ENCODE peak calls at places on chromosome 15, in four cellular contexts. F is OCI-LY7, S is Peyer's patch, R is AG04450. Z is an unnamed sample.

GRCh38 chr15:68333775-68334470 is 56.4 kb downstream of the FEM1B start:
- DNase-seq in S (no peak), R (no peak), F (no peak), Z (no peak)

GRCh38 chr15:46676233-46677206 is 1040.8 kb upstream of the SEMA6D start:
- DNase-seq in F (no peak), R (no peak), S (no peak), Z (no peak)

GRCh38 chr15:25735550-25736384 is 127.4 kb downstream of the ATP10A start:
- DNase-seq in F (no peak), S (no peak), R (no peak), Z (no peak)

GRCh38 chr15:87597346-87598052 is 659.0 kb downstream of the NTRK3 start:
- DNase-seq in R (no peak), S (no peak), F (peak; percentile 1), Z (no peak)

GRCh38 chr15:83567318-83567717 is 86.6 kb upstream of the ADAMTSL3 start:
- DNase-seq in S (no peak), R (no peak), F (peak; percentile 24), Z (no peak)

GRCh38 chr15:86877171-86877631 is 797.5 kb downstream of the AGBL1 start:
- DNase-seq in F (no peak), S (no peak), R (no peak), Z (no peak)

GRCh38 chr15:36978625-36979024 is 121.7 kb downstream of the MEIS2 start:
- DNase-seq in R (no peak), S (no peak), F (no peak), Z (no peak)

GRCh38 chr15:28975766-28976179 is 90.0 kb downstream of the APBA2 start:
- DNase-seq in R (no peak), F (peak; percentile 67), S (peak; percentile 36), Z (peak; percentile 67)

GRCh38 chr15:77420610-77421369 is at the start of gene HMG20A:
- DNase-seq in S (peak; percentile 45), F (peak; percentile 89), R (peak; percentile 63), Z (peak; percentile 32)

GRCh38 chr15:64622410-64623260 is 152.8 kb downstream of the RBPMS2 start:
- DNase-seq in S (peak; percentile 56), R (no peak), F (no peak), Z (peak; percentile 24)

GRCh38 chr15:69816522-69816921 is 281.2 kb downstream of the TLE3 start:
- DNase-seq in S (no peak), R (no peak), F (no peak), Z (no peak)

GRCh38 chr15:68154923-68155559 is 50.1 kb downstream of the CALML4 start:
- DNase-seq in R (peak; percentile 34), F (peak; percentile 72), S (no peak), Z (no peak)

GRCh38 chr15:92954578-92954977 is 54.5 kb downstream of the CHD2 start:
- DNase-seq in F (peak; percentile 25), R (no peak), S (no peak), Z (no peak)

GRCh38 chr15:69225355-69226027 is 65.1 kb downstream of the GLCE start:
- DNase-seq in R (no peak), S (no peak), F (peak; percentile 9), Z (no peak)

GRCh38 chr15:67967871-67968423 is 86.2 kb upstream of the PIAS1 start:
- DNase-seq in F (no peak), S (peak; percentile 31), R (peak; percentile 8), Z (peak; percentile 2)

GRCh38 chr15:40067921-40068624 is 29.1 kb upstream of the SRP14 start:
- DNase-seq in S (no peak), R (no peak), F (no peak), Z (no peak)

GRCh38 chr15:40066531-40066930 is 27.6 kb upstream of the SRP14 start:
- DNase-seq in S (no peak), R (no peak), F (no peak), Z (no peak)

GRCh38 chr15:40072216-40072990 is 33.4 kb upstream of the SRP14 start:
- DNase-seq in S (no peak), F (no peak), R (no peak), Z (no peak)

GRCh38 chr15:40070608-40071218 is 31.7 kb upstream of the SRP14 start:
- DNase-seq in R (no peak), F (no peak), S (no peak), Z (no peak)

DNA sequence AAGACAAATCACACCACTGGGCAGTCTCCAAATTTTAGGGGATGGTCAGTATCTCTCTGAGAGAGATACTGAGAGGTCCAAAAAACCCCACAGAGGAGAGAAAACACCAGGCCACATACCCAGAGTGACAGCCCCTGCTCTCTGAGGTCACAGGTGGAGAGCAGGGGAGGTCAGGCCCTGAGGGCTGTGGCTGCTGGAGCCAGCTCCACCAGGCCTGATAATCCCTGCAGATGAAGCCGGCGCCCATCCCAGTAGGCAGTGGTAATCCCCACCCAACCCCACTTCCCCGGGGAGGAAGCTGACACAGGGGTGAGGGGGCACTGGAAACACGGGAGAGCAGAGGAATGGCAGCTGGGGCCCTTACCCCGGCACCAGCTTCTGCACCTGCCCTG is 31.2 kb upstream of the SRP14 start:
- DNase-seq in F (no peak), S (no peak), R (no peak), Z (no peak)
- H3K27ac ChIP-seq in F (no peak overlapping the region), S (peak overlapping the region; percentile 65), R (no peak overlapping the region), Z (no peak overlapping the region)

DNA sequence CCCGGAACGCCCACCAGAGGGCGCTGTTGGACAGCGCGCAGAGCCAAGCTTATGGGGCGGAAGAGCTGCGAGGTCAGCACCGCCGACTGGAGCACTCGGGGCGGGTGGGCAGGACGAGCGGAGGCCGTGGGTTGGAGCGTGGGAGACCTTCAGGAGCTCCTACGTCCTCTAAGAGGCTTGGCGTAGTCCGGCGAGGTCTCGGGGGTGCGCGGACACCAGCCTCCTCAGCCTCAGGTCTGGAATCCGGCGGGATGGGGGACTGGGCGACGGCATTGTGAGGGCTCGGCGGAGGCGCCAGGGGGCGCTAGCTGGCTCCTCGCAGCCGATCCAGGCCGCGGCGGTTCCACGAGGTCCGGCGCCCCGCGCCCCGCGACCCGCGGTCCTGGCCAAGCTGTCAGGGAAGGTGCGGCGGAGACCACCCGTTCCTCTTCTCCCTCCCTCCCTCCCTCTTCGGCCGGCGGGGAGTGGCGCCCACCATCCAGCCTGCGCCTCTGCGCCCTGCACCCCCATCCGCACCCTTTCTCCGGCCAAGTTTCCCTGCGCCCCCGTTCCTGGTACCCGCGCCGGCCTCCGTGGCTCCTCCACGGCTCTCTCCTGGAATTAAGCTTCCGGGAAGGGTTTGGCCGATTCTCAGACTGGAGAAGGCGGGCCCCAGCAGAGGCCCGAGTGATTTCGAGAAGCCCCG is 24.3 kb upstream of the POLG start:
- DNase-seq in R (peak; percentile 34), F (peak; percentile 80), S (peak; percentile 50), Z (peak; percentile 76)
- TF ChIP-seq CTCF in R (peak; percentile 80), F (peak; percentile 97), S (peak; percentile 96), Z (peak; percentile 99)

DNA sequence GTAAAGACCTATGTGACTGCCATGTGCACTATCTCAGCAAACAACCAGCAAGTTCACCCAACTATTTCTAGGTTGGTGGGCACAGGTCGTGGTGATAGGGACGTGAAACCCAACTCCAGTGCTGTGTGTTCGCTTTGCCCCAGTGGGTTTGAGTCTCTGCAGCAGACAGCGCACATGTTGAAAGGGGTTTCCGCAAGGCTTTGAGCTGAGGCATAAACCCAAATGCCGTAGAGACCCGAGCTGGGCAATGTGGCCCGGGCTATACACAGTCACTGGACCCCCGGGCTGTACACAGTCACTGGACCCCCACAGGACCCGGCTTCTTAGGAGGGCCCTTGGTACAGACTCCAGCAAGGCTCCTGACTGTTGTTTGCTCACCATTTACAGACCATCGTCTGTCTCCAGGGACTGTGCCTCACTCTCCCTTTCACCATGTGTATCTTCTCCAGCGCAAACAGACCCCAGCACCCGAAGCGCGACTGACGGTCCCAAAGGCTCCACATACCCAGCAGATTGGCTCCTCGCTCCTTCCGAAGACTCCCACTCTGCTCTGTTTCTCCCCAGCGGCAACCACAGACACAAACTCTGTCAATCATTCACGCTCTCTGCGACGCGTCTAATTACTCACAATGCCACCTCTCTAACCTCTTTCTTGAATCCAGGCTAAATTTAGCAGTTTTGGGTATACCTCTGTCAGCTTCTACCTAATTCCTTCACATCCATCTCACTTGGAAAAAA is 31.2 kb downstream of the PCSK6 start:
- DNase-seq in R (no peak), S (no peak), F (no peak), Z (no peak)
- H3K27ac ChIP-seq in R (no peak overlapping the region), S (no peak overlapping the region), F (no peak overlapping the region), Z (no peak overlapping the region)

DNA sequence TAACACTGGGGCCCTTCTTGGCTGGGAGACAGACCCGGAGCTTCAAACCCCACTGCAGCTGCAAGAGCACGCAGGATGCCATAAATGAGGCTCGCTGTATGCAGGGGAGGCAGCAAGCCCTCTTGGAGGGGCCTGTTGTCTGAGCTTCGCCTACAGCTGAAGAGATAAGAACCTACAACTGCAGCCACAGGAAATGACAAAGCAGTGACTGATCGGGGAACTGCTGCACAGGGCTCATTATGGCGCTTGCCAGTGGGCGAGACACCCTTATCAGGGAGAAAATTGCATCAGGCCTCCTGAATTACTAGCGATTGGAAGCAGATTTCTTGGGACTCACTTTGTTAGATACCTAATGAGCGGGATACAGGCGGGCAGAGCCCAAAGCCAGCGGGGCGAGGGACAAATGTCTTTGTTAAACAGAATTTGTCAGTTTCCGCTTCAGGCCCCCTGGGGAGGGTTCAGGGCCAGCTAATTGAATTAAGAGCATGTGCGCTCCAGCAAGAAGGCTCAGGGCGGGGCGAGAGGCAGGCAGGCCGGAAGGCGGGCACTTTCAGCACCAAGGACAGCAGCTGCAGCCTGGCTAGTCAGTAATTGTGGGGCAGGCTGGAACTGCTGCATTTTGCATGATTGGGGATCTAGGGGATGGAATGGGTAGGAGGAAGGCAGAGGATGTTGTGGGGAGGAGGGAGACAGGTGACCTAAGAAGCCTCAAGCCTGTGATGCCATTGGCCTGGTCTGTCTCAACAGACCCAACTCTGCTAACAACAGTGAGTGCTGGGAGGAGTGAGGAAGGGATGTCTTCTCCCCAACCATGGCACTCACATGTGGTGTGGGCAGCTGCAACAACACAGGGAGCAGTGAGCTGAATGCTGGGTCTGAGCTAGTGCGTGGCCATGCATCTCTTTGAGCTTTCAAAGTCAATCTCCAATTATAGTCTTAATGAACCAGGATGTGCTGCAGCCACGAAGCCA is 55.3 kb downstream of the CCDC33 start:
- DNase-seq in F (peak; percentile 69), S (peak; percentile 18), R (peak; percentile 21), Z (peak; percentile 50)
- TF ChIP-seq CTCF in F (no peak), S (no peak), R (no peak), Z (no peak)

GRCh38 chr15:40075298-40076044 is 33.2 kb downstream of the BMF start:
- DNase-seq in F (no peak), S (no peak), R (no peak), Z (no peak)

GRCh38 chr15:40064231-40064894 is 25.4 kb upstream of the SRP14 start:
- DNase-seq in S (peak; percentile 64), R (no peak), F (peak; percentile 81), Z (no peak)

GRCh38 chr15:40065166-40065565 is 26.2 kb upstream of the SRP14 start:
- DNase-seq in F (no peak), R (no peak), S (no peak), Z (no peak)

GRCh38 chr15:40063563-40064011 is 24.6 kb upstream of the SRP14 start:
- DNase-seq in R (no peak), F (no peak), S (no peak), Z (no peak)

GRCh38 chr15:40069178-40070165 is 30.5 kb upstream of the SRP14 start:
- DNase-seq in F (peak; percentile 73), S (peak; percentile 77), R (no peak), Z (no peak)
- H3K27ac ChIP-seq in F (no peak overlapping the region), S (peak overlapping the region; percentile 65), R (no peak overlapping the region), Z (no peak overlapping the region)

GRCh38 chr15:73841756-73842590 is 31.4 kb upstream of the TBC1D21 start:
- DNase-seq in S (no peak), F (no peak), R (no peak), Z (no peak)

GRCh38 chr15:73840771-73841170 is 32.6 kb upstream of the TBC1D21 start:
- DNase-seq in F (no peak), S (no peak), R (no peak), Z (no peak)

GRCh38 chr15:73843787-73844186 is 29.6 kb upstream of the TBC1D21 start:
- DNase-seq in F (no peak), S (no peak), R (no peak), Z (no peak)

GRCh38 chr15:73839699-73840098 is 33.7 kb upstream of the TBC1D21 start:
- DNase-seq in F (no peak), S (no peak), R (no peak), Z (no peak)

GRCh38 chr15:73838795-73839565 is 34.4 kb upstream of the TBC1D21 start:
- DNase-seq in S (peak; percentile 15), F (no peak), R (no peak), Z (no peak)
- TF ChIP-seq CTCF in S (no peak), F (no peak), R (no peak), Z (no peak)

Z was measured in CD4-positive, alpha-beta T cell.